ENCODE peak calls at places on chromosomes 6 and 20, in five cellular contexts. G is pancreas, Y is ACHN, K is A172, X is sigmoid colon. B is an unnamed sample.

GRCh38 chr20:22690000-22690399 is 105.6 kb upstream of the FOXA2 start:
- DNase-seq in X (no peak), G (no peak), Y (no peak), K (no peak), B (no peak)

GRCh38 chr20:64044484-64045247 is 4.8 kb downstream of the SOX18 start:
- DNase-seq in K (peak), G (no peak), Y (peak), X (no peak), B (peak)

GRCh38 chr6:31740397-31741223 is 805 bp downstream of the MSH5 start:
- DNase-seq in G (no peak), K (no peak), Y (no peak), X (no peak), B (no peak)

GRCh38 chr20:20820104-20820503 is 107.7 kb upstream of the RALGAPA2 start:
- DNase-seq in X (no peak), Y (peak), K (no peak), G (peak), B (peak)

GRCh38 chr6:165220030-165220429 is 89.4 kb downstream of the C6orf118 start:
- DNase-seq in X (no peak), K (no peak), G (no peak), Y (no peak), B (no peak)

GRCh38 chr20:57821930-57822329 is 112.1 kb upstream of the PMEPA1 start:
- DNase-seq in X (peak), G (no peak), Y (no peak), K (no peak), B (no peak)

GRCh38 chr6:215335-216034 is 76.8 kb upstream of the DUSP22 start:
- DNase-seq in X (no peak), K (peak), G (no peak), Y (peak), B (peak)

GRCh38 chr20:51525241-51526104 is 17.0 kb downstream of the NFATC2 start:
- DNase-seq in K (no peak), G (no peak), Y (no peak), X (peak), B (no peak)

GRCh38 chr20:34875657-34876160 is 703 bp upstream of the ACSS2 start:
- DNase-seq in X (no peak), K (no peak), Y (no peak), G (no peak), B (no peak)

GRCh38 chr6:79672631-79673065 is 41.5 kb downstream of the SH3BGRL2 start:
- DNase-seq in Y (peak), K (peak), X (no peak), G (no peak), B (peak)

GRCh38 chr6:77292564-77293546 is 170.4 kb downstream of the HTR1B start:
- DNase-seq in X (no peak), K (peak), G (no peak), Y (peak), B (no peak)

GRCh38 chr6:50007821-50008220 is 14.0 kb downstream of the DEFB110 start:
- DNase-seq in Y (no peak), K (peak), X (no peak), G (no peak), B (peak)

GRCh38 chr20:32678948-32679347 is 5.2 kb upstream of the C20orf203 start:
- DNase-seq in K (peak), X (no peak), Y (no peak), G (no peak), B (peak)

GRCh38 chr6:24854077-24854670 is 55.5 kb upstream of the ARMH2 start:
- DNase-seq in X (no peak), Y (no peak), G (no peak), K (no peak), B (no peak)

GRCh38 chr6:119147101-119148053 is 68.9 kb upstream of the FAM184A start:
- DNase-seq in G (no peak), X (peak), K (peak), Y (peak), B (peak)

B was measured in Daoy.